ENCODE peak calls at places on chromosomes 12 and 14, in eight cellular contexts. V is aorta, A is heart left ventricle, Y is IMR-90, D is RWPE1, U is AG04450, T is endothelial cell of umbilical vein, Q is fibroblast of lung. E is an unnamed sample.

GRCh38 chr12:109811624-109811995 is 21.6 kb downstream of the TRPV4 start:
- DNase-seq in A (no peak), Y (no peak), V (no peak), D (no peak), U (no peak), Q (no peak), T (no peak), E (no peak)

GRCh38 chr14:29548948-29549370 is 378.7 kb downstream of the PRKD1 start:
- DNase-seq in Q (peak; percentile 64), Y (peak; percentile 77), U (peak; percentile 42), D (peak; percentile 61), A (no peak), T (peak; percentile 69), V (no peak), E (peak; percentile 3)

GRCh38 chr14:91876492-91876891 is 9.2 kb upstream of the TC2N start:
- DNase-seq in T (no peak), A (no peak), Y (no peak), D (no peak), V (no peak), U (no peak), Q (no peak), E (no peak)

GRCh38 chr12:121990692-121991603 is 30.7 kb upstream of the BCL7A start:
- DNase-seq in A (no peak), U (no peak), V (no peak), T (no peak), D (no peak), Q (peak; percentile 48), Y (peak; percentile 45), E (no peak)

GRCh38 chr12:55694651-55695050 is 13.1 kb downstream of the ITGA7 start:
- DNase-seq in A (no peak), D (no peak), V (peak; percentile 37), T (no peak), Q (no peak), U (no peak), Y (no peak), E (no peak)

GRCh38 chr14:96852823-96853422 is 55.7 kb downstream of the VRK1 start:
- DNase-seq in T (peak; percentile 49), A (no peak), Q (peak; percentile 40), U (peak; percentile 34), Y (peak; percentile 72), D (peak; percentile 22), V (no peak), E (no peak)

GRCh38 chr12:91778938-91779400 is 366.7 kb downstream of the BTG1 start:
- DNase-seq in D (peak; percentile 77), Q (peak; percentile 93), T (peak; percentile 55), A (no peak), V (no peak), Y (peak; percentile 88), U (peak; percentile 33), E (peak; percentile 97)

GRCh38 chr12:128843538-128843937 is 9.7 kb upstream of the GLT1D1 start:
- DNase-seq in D (no peak), Q (no peak), U (no peak), V (no peak), Y (no peak), T (no peak), A (no peak), E (no peak)

GRCh38 chr14:34911209-34912150 is 36.3 kb upstream of the BAZ1A start:
- DNase-seq in V (no peak), Q (peak; percentile 83), Y (peak; percentile 72), A (no peak), U (no peak), T (peak; percentile 26), D (no peak), E (no peak)

GRCh38 chr12:585062-586061 is 77.9 kb downstream of the NINJ2 start:
- DNase-seq in D (no peak), Y (no peak), Q (no peak), A (no peak), T (no peak), U (no peak), V (no peak), E (no peak)

GRCh38 chr12:56162468-56163290 is 4.5 kb downstream of the MYL6 start:
- DNase-seq in Q (peak; percentile 6), U (no peak), Y (no peak), V (peak; percentile 44), D (no peak), A (no peak), T (no peak), E (no peak)

GRCh38 chr14:32400480-32400879 is 71.4 kb downstream of the AKAP6 start:
- DNase-seq in T (no peak), D (no peak), A (no peak), Y (peak; percentile 30), V (no peak), Q (peak; percentile 85), U (no peak), E (no peak)

GRCh38 chr12:88111074-88111652 is 30.7 kb downstream of the CEP290 start:
- DNase-seq in Q (peak; percentile 45), A (no peak), T (peak; percentile 67), Y (peak; percentile 56), D (peak; percentile 35), U (no peak), V (no peak), E (no peak)

GRCh38 chr12:3489057-3489456 is 1.9 kb upstream of the PRMT8 start:
- DNase-seq in U (no peak), D (peak; percentile 71), Q (peak; percentile 35), T (no peak), V (no peak), Y (no peak), A (no peak), E (peak; percentile 89)

GRCh38 chr12:68749443-68749842 is 3.5 kb downstream of the SLC35E3 start:
- DNase-seq in T (no peak), U (no peak), Q (no peak), Y (no peak), V (no peak), D (no peak), A (no peak), E (no peak)

GRCh38 chr12:68745376-68745903 is 536 bp upstream of the SLC35E3 start:
- DNase-seq in D (peak; percentile 5), Q (no peak), Y (no peak), A (no peak), V (no peak), T (no peak), U (no peak), E (no peak)

GRCh38 chr12:68743416-68743815 is 2.6 kb upstream of the SLC35E3 start:
- DNase-seq in Y (no peak), A (no peak), U (no peak), Q (no peak), D (no peak), T (no peak), V (no peak), E (no peak)

GRCh38 chr12:68746572-68747180 is 700 bp downstream of the SLC35E3 start:
- DNase-seq in A (peak; percentile 50), U (peak; percentile 29), Y (peak; percentile 68), Q (peak; percentile 67), D (peak; percentile 65), V (peak; percentile 76), T (peak; percentile 73), E (peak; percentile 10)

DNA sequence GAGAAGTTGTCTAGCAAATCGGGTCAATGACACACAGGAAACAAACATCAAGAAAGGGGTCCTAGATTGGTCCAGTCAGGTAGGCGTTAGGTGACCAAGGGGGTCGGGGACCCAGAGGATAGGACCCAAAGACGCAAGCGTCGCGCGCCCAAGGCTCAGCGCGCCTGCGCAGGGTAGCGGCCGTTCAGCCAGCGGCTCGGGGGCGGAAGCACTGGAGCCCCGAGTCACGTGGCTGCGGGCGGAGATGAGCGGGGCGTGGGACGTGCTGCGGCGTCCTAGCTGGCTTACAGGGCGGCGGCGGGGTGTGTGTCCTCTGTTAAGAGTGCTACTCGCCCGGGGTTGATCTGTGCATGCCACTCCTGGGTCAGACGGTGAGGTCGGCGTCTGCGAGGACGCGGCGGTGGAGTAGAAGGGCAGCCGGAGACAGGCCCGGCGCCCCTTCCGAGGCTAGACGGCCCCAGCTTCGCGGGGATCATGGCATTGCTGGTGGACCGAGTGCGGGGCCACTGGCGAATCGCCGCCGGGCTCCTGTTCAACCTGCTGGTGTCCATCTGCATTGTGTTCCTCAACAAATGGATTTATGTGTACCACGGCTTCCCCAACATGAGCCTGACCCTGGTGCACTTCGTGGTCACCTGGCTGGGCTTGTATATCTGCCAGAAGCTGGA is at the start of gene SLC35E3:
- DNase-seq in T (peak; percentile 85), U (peak; percentile 37), V (peak; percentile 97), Y (peak; percentile 75), Q (peak; percentile 82), A (peak; percentile 91), D (peak; percentile 95), E (peak; percentile 29)
- H3K27ac ChIP-seq in T (peak within 1 kb of the TSS; percentile 25), U (no peak within 1 kb of the TSS), V (no peak within 1 kb of the TSS), Y (peak within 1 kb of the TSS; percentile 67), Q (peak within 1 kb of the TSS; percentile 55), A (peak within 1 kb of the TSS; percentile 81), D (peak within 1 kb of the TSS; percentile 87), E (peak within 1 kb of the TSS; percentile 62)

DNA sequence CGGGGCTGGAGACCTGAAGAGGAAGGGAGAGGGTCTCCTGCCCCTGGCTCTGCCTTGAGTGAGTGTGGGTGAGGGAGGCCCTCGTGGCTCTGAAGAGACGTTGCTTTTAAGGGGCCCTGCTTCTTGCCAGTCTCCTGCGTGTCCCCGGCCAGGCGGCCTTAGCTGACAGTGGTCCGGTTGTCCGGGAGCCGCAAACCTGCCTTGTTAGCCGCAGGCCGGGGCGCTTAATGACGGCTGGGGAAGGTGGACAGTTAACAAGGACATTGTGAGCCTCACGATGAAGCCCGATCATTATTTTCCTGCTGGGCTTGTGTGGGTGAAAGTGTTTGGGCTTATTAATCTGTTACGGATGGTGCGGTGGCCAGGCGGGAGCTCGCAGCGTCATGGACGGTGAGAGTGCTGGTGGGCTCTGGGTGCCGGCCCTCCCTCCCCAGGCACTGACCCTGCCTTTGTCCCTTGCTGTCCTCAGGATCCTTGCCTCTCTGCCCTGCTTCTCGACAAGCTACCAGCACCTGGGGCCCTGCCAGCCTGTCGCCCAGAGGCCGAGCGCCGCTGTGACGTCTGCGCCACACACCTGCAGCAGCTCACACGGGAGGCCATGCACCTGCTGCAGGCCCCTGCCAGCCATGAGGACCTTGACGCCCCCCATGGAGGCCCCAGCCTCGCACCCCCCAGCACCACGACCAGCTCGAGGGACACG is 13.3 kb downstream of the KIF26A start:
- DNase-seq in T (no peak), A (no peak), U (no peak), Q (no peak), D (no peak), V (no peak), Y (no peak), E (no peak)
- H3K27ac ChIP-seq in T (no peak overlapping the region), A (no peak overlapping the region), U (no peak overlapping the region), Q (no peak overlapping the region), D (peak overlapping the region; percentile 78), V (no peak overlapping the region), Y (no peak overlapping the region), E (no peak overlapping the region)

DNA sequence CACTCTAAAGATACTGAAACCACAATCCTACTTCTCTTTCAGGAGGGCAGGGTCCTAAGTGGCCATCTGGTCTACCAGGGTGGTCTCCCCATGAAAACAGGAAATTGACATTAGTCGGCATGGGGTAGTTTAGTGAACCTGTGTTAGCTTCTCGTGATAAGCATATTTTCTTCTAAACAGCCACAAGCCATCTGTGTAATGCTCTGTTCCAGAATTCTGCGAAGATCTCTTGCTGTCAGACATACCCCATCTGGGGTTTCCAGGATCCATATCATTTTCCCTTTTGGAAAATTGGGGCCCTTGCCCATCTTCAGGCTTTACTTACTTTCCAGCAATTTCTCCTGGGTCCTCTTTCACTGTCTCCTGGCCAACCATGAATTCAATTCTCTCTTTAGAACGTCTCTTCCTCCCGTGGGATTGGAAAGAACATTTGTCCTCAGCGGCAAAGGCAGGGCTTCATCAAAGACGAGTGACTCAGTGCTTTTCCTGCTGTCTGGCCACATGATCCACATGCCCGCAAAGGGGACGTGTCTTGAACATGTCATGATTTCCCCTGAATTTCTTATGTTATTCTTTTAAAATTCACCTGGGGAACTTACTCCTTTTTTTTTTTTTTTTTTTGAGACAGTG is 21.4 kb upstream of the NCOR2 start:
- DNase-seq in U (no peak), V (peak; percentile 74), Q (peak; percentile 87), D (peak; percentile 83), Y (peak; percentile 81), T (peak; percentile 75), A (peak; percentile 76), E (no peak)
- H3K27ac ChIP-seq in U (peak overlapping the region; percentile 61), V (no peak overlapping the region), Q (no peak overlapping the region), D (peak overlapping the region; percentile 80), Y (peak overlapping the region; percentile 19), T (peak overlapping the region; percentile 48), A (peak overlapping the region; percentile 60), E (peak overlapping the region; percentile 39)

GRCh38 chr12:52514471-52515318 is 5.5 kb downstream of the KRT5 start:
- DNase-seq in Y (no peak), T (no peak), Q (no peak), D (no peak), A (no peak), U (no peak), V (no peak), E (no peak)
- H3K27ac ChIP-seq in Y (no peak overlapping the region), T (no peak overlapping the region), Q (no peak overlapping the region), D (peak overlapping the region; percentile 90), A (no peak overlapping the region), U (no peak overlapping the region), V (no peak overlapping the region), E (peak overlapping the region; percentile 97)